ENCODE peak calls at places on chromosomes 7 and 10, in seven cellular contexts. One of them, this sample, is unnamed. For H3K9me3 and H3K36me3, the result is how much of the 10 kb centered on the place peaks cover.

GRCh38 chr7:26658080-26658697 is 206.2 kb downstream of the SKAP2 start:
- DNase-seq in fibroblast of lung: no peak
- DNase-seq in lung: no peak
- DNase-seq in pancreas: no peak
- DNase-seq in right lobe of liver: no peak
- DNase-seq in CD8-positive, alpha-beta T cell: no peak
- DNase-seq in mesenchymal stem cell: no peak
- DNase-seq in this sample: no peak

GRCh38 chr7:13282377-13282980 is 595.0 kb downstream of the ARL4A start:
- DNase-seq in fibroblast of lung: peak
- DNase-seq in lung: no peak
- DNase-seq in pancreas: no peak
- DNase-seq in right lobe of liver: no peak
- DNase-seq in CD8-positive, alpha-beta T cell: no peak
- DNase-seq in mesenchymal stem cell: peak
- DNase-seq in this sample: no peak

GRCh38 chr7:142012825-142013506 is 17.3 kb downstream of the MGAM start:
- DNase-seq in fibroblast of lung: no peak
- DNase-seq in lung: no peak
- DNase-seq in pancreas: no peak
- DNase-seq in right lobe of liver: no peak
- DNase-seq in CD8-positive, alpha-beta T cell: no peak
- DNase-seq in mesenchymal stem cell: no peak
- DNase-seq in this sample: peak

GRCh38 chr7:102284891-102285540 is 1.7 kb upstream of the SH2B2 start:
- DNase-seq in fibroblast of lung: no peak
- DNase-seq in lung: peak
- DNase-seq in pancreas: no peak
- DNase-seq in right lobe of liver: peak
- DNase-seq in CD8-positive, alpha-beta T cell: peak
- DNase-seq in mesenchymal stem cell: no peak
- DNase-seq in this sample: no peak

GRCh38 chr10:74824184-74825032 is 2.0 kb upstream of the KAT6B start:
- DNase-seq in fibroblast of lung: peak
- DNase-seq in lung: no peak
- DNase-seq in pancreas: peak
- DNase-seq in right lobe of liver: peak
- DNase-seq in CD8-positive, alpha-beta T cell: peak
- DNase-seq in mesenchymal stem cell: no peak
- DNase-seq in this sample: no peak

GRCh38 chr10:76112826-76113150 is 681.4 kb downstream of the LRMDA start:
- DNase-seq in fibroblast of lung: no peak
- DNase-seq in lung: no peak
- DNase-seq in pancreas: no peak
- DNase-seq in right lobe of liver: no peak
- DNase-seq in CD8-positive, alpha-beta T cell: no peak
- DNase-seq in mesenchymal stem cell: peak
- DNase-seq in this sample: no peak

GRCh38 chr7:22193361-22194016 is 163.5 kb downstream of the RAPGEF5 start:
- DNase-seq in fibroblast of lung: peak
- DNase-seq in lung: no peak
- DNase-seq in pancreas: peak
- DNase-seq in right lobe of liver: no peak
- DNase-seq in CD8-positive, alpha-beta T cell: no peak
- DNase-seq in mesenchymal stem cell: peak
- DNase-seq in this sample: no peak

GRCh38 chr7:131007439-131008330 is 273.7 kb upstream of the KLF14 start:
- DNase-seq in fibroblast of lung: peak
- DNase-seq in lung: peak
- DNase-seq in pancreas: peak
- DNase-seq in right lobe of liver: peak
- DNase-seq in CD8-positive, alpha-beta T cell: peak
- DNase-seq in mesenchymal stem cell: peak
- DNase-seq in this sample: peak

GRCh38 chr7:101533103-101533465 is 96.0 kb downstream of the MYL10 start:
- DNase-seq in fibroblast of lung: no peak
- DNase-seq in lung: no peak
- DNase-seq in pancreas: no peak
- DNase-seq in right lobe of liver: no peak
- DNase-seq in CD8-positive, alpha-beta T cell: no peak
- DNase-seq in mesenchymal stem cell: no peak
- DNase-seq in this sample: no peak

GRCh38 chr10:119723161-119723560 is 2.7 kb upstream of the INPP5F start:
- DNase-seq in fibroblast of lung: no peak
- DNase-seq in lung: no peak
- DNase-seq in pancreas: no peak
- DNase-seq in right lobe of liver: no peak
- DNase-seq in CD8-positive, alpha-beta T cell: no peak
- DNase-seq in mesenchymal stem cell: no peak
- DNase-seq in this sample: no peak

GRCh38 chr10:120221873-120222485 is 235.0 kb upstream of the PLPP4 start:
- DNase-seq in fibroblast of lung: no peak
- DNase-seq in lung: no peak
- DNase-seq in pancreas: peak
- DNase-seq in right lobe of liver: no peak
- DNase-seq in CD8-positive, alpha-beta T cell: no peak
- DNase-seq in mesenchymal stem cell: peak
- DNase-seq in this sample: peak

GRCh38 chr10:80453715-80454525 is at the start of gene TSPAN14:
- DNase-seq in fibroblast of lung: peak
- DNase-seq in lung: peak
- DNase-seq in pancreas: peak
- DNase-seq in right lobe of liver: peak
- DNase-seq in CD8-positive, alpha-beta T cell: peak
- DNase-seq in mesenchymal stem cell: peak
- DNase-seq in this sample: peak

GRCh38 chr7:151941009-151941408 is 15.2 kb upstream of the GALNTL5 start:
- DNase-seq in fibroblast of lung: no peak
- DNase-seq in lung: no peak
- DNase-seq in pancreas: no peak
- DNase-seq in right lobe of liver: no peak
- DNase-seq in CD8-positive, alpha-beta T cell: no peak
- DNase-seq in mesenchymal stem cell: no peak
- DNase-seq in this sample: no peak

GRCh38 chr10:132623996-132624846 is 86.6 kb downstream of the INPP5A start:
- DNase-seq in fibroblast of lung: no peak
- DNase-seq in lung: no peak
- DNase-seq in pancreas: peak
- DNase-seq in right lobe of liver: no peak
- DNase-seq in CD8-positive, alpha-beta T cell: no peak
- DNase-seq in mesenchymal stem cell: no peak
- DNase-seq in this sample: no peak

GRCh38 chr7:151693140-151693539 is 173.4 kb upstream of the RHEB start:
- DNase-seq in fibroblast of lung: no peak
- DNase-seq in lung: no peak
- DNase-seq in pancreas: no peak
- DNase-seq in right lobe of liver: no peak
- DNase-seq in CD8-positive, alpha-beta T cell: no peak
- DNase-seq in mesenchymal stem cell: no peak
- DNase-seq in this sample: no peak

GRCh38 chr10:18216482-18216881 is 76.3 kb downstream of the CACNB2 start:
- DNase-seq in fibroblast of lung: peak
- DNase-seq in lung: no peak
- DNase-seq in pancreas: no peak
- DNase-seq in right lobe of liver: no peak
- DNase-seq in CD8-positive, alpha-beta T cell: no peak
- DNase-seq in mesenchymal stem cell: peak
- DNase-seq in this sample: no peak

GRCh38 chr7:155965010-155965409 is 152.7 kb upstream of the SHH start:
- DNase-seq in fibroblast of lung: no peak
- DNase-seq in lung: no peak
- DNase-seq in pancreas: no peak
- DNase-seq in right lobe of liver: no peak
- DNase-seq in CD8-positive, alpha-beta T cell: no peak
- DNase-seq in mesenchymal stem cell: no peak
- DNase-seq in this sample: peak

GRCh38 chr7:84195295-84196006 is 862 bp upstream of the SEMA3A start:
- DNase-seq in fibroblast of lung: peak
- DNase-seq in lung: no peak
- DNase-seq in pancreas: no peak
- DNase-seq in right lobe of liver: no peak
- DNase-seq in CD8-positive, alpha-beta T cell: no peak
- DNase-seq in mesenchymal stem cell: peak
- DNase-seq in this sample: no peak

GRCh38 chr10:110279062-110279986 is 25.4 kb downstream of the SMNDC1 start:
- DNase-seq in fibroblast of lung: peak
- DNase-seq in lung: no peak
- DNase-seq in pancreas: peak
- DNase-seq in right lobe of liver: no peak
- DNase-seq in CD8-positive, alpha-beta T cell: peak
- DNase-seq in mesenchymal stem cell: peak
- DNase-seq in this sample: peak

GRCh38 chr7:146235210-146235609 is 118.6 kb downstream of the CNTNAP2 start:
- DNase-seq in fibroblast of lung: no peak
- DNase-seq in lung: no peak
- DNase-seq in pancreas: no peak
- DNase-seq in right lobe of liver: no peak
- DNase-seq in CD8-positive, alpha-beta T cell: no peak
- DNase-seq in mesenchymal stem cell: no peak
- DNase-seq in this sample: no peak

GRCh38 chr10:74021248-74022055 is 23.5 kb downstream of the VCL start:
- DNase-seq in fibroblast of lung: peak
- DNase-seq in lung: no peak
- DNase-seq in pancreas: no peak
- DNase-seq in right lobe of liver: no peak
- DNase-seq in CD8-positive, alpha-beta T cell: no peak
- DNase-seq in mesenchymal stem cell: peak
- DNase-seq in this sample: no peak

GRCh38 chr10:14325325-14325955 is 5.3 kb downstream of the FRMD4A start:
- DNase-seq in fibroblast of lung: peak
- DNase-seq in lung: peak
- DNase-seq in pancreas: peak
- DNase-seq in right lobe of liver: peak
- DNase-seq in CD8-positive, alpha-beta T cell: peak
- DNase-seq in mesenchymal stem cell: peak
- DNase-seq in this sample: no peak

GRCh38 chr10:71429304-71429703 is 32.6 kb downstream of the CDH23 start:
- DNase-seq in fibroblast of lung: no peak
- DNase-seq in lung: no peak
- DNase-seq in pancreas: no peak
- DNase-seq in right lobe of liver: no peak
- DNase-seq in CD8-positive, alpha-beta T cell: no peak
- DNase-seq in mesenchymal stem cell: no peak
- DNase-seq in this sample: no peak

GRCh38 chr10:102322914-102323313 is 72.6 kb upstream of the NFKB2 start:
- DNase-seq in fibroblast of lung: no peak
- DNase-seq in lung: no peak
- DNase-seq in pancreas: no peak
- DNase-seq in right lobe of liver: no peak
- DNase-seq in CD8-positive, alpha-beta T cell: peak
- DNase-seq in mesenchymal stem cell: no peak
- DNase-seq in this sample: no peak

GRCh38 chr10:8331896-8332729 is 277.6 kb downstream of the GATA3 start:
- DNase-seq in fibroblast of lung: peak
- DNase-seq in lung: no peak
- DNase-seq in pancreas: peak
- DNase-seq in right lobe of liver: peak
- DNase-seq in CD8-positive, alpha-beta T cell: peak
- DNase-seq in mesenchymal stem cell: peak
- DNase-seq in this sample: peak

GRCh38 chr10:55631071-55631654 is 729.9 kb downstream of the ZWINT start:
- DNase-seq in fibroblast of lung: peak
- DNase-seq in lung: peak
- DNase-seq in pancreas: peak
- DNase-seq in right lobe of liver: peak
- DNase-seq in CD8-positive, alpha-beta T cell: no peak
- DNase-seq in mesenchymal stem cell: peak
- DNase-seq in this sample: peak
- H3K4me3 ChIP-seq in fibroblast of lung: no peak
- H3K4me3 ChIP-seq in lung: peak
- H3K4me3 ChIP-seq in pancreas: peak
- H3K4me3 ChIP-seq in right lobe of liver: peak
- H3K4me3 ChIP-seq in CD8-positive, alpha-beta T cell: no peak
- H3K4me3 ChIP-seq in mesenchymal stem cell: peak
- H3K4me3 ChIP-seq in this sample: peak

DNA sequence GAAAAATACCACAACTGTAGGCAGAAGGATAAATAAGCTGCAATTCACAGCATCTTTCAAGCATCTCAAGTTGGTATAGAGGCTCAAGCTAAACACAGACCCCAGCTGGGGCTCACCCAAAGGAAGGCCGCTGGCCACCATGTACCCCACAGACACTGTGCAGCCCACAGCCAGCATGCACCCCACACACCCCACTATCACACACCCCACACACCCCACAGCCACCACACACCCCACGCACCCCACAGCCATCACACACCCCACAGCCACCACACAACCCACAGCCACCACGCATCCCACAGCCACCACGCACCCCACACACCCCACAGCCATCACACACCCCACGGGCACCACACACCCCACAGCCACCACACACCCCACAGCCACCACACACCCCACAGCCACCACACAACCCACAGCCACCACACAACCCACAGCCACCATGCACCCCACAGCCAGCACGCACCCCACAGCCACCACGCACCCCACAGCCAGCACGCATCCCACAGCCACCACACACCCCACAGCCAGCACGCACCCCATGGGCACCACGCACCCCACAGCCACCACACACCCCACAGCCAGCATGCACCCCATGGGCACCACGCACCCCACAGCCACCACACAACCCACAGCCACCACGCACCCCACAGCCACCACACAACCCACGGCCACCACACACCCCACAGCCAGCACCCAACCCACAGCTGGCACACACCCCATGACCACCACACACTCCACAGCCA is 214.7 kb downstream of the DNAJB6 start:
- DNase-seq in fibroblast of lung: no peak
- DNase-seq in lung: no peak
- DNase-seq in pancreas: no peak
- DNase-seq in right lobe of liver: no peak
- DNase-seq in CD8-positive, alpha-beta T cell: no peak
- DNase-seq in mesenchymal stem cell: no peak
- DNase-seq in this sample: no peak
- H3K9me3 ChIP-seq in fibroblast of lung: under half
- H3K9me3 ChIP-seq in lung: under half
- H3K9me3 ChIP-seq in pancreas: under half
- H3K9me3 ChIP-seq in right lobe of liver: under half
- H3K9me3 ChIP-seq in CD8-positive, alpha-beta T cell: under half
- H3K9me3 ChIP-seq in mesenchymal stem cell: under half
- H3K9me3 ChIP-seq in this sample: under half

GRCh38 chr10:125739994-125740679 is 20.6 kb downstream of the EDRF1 start:
- DNase-seq in fibroblast of lung: no peak
- DNase-seq in lung: no peak
- DNase-seq in pancreas: no peak
- DNase-seq in right lobe of liver: no peak
- DNase-seq in CD8-positive, alpha-beta T cell: no peak
- DNase-seq in mesenchymal stem cell: no peak
- DNase-seq in this sample: no peak

GRCh38 chr10:125747417-125747816 is 27.9 kb downstream of the EDRF1 start:
- DNase-seq in fibroblast of lung: no peak
- DNase-seq in lung: no peak
- DNase-seq in pancreas: no peak
- DNase-seq in right lobe of liver: no peak
- DNase-seq in CD8-positive, alpha-beta T cell: no peak
- DNase-seq in mesenchymal stem cell: no peak
- DNase-seq in this sample: no peak

GRCh38 chr10:125742465-125742864 is 23.0 kb downstream of the EDRF1 start:
- DNase-seq in fibroblast of lung: peak
- DNase-seq in lung: no peak
- DNase-seq in pancreas: no peak
- DNase-seq in right lobe of liver: no peak
- DNase-seq in CD8-positive, alpha-beta T cell: no peak
- DNase-seq in mesenchymal stem cell: peak
- DNase-seq in this sample: no peak
- H3K36me3 ChIP-seq in fibroblast of lung: under half
- H3K36me3 ChIP-seq in lung: under half
- H3K36me3 ChIP-seq in pancreas: under half
- H3K36me3 ChIP-seq in right lobe of liver: half or more
- H3K36me3 ChIP-seq in CD8-positive, alpha-beta T cell: under half
- H3K36me3 ChIP-seq in mesenchymal stem cell: half or more
- H3K36me3 ChIP-seq in this sample: half or more

GRCh38 chr10:103592186-103593021 is 98.9 kb downstream of the NEURL1 start:
- DNase-seq in fibroblast of lung: peak
- DNase-seq in lung: no peak
- DNase-seq in pancreas: peak
- DNase-seq in right lobe of liver: peak
- DNase-seq in CD8-positive, alpha-beta T cell: peak
- DNase-seq in mesenchymal stem cell: peak
- DNase-seq in this sample: peak
- H3K4me3 ChIP-seq in fibroblast of lung: no peak
- H3K4me3 ChIP-seq in lung: no peak
- H3K4me3 ChIP-seq in pancreas: no peak
- H3K4me3 ChIP-seq in right lobe of liver: no peak
- H3K4me3 ChIP-seq in CD8-positive, alpha-beta T cell: no peak
- H3K4me3 ChIP-seq in mesenchymal stem cell: no peak
- H3K4me3 ChIP-seq in this sample: no peak